ENCODE peak calls at places on chromosomes 16 and 17, in six cellular contexts. C is activated naive CD4-positive, alpha-beta T cell treated with Interleukin-2 at 50 U/mL for 16 hours; L is ureter; A is GM03348; U is activated CD8-positive, alpha-beta memory T cell treated with anti-CD3 and anti-CD28 coated beads for 48 hours; G is HEK293T. R is an unnamed sample.

GRCh38 chr16:25126820-25127232 is 15.3 kb downstream of the LCMT1 start:
- DNase-seq in U (no peak), A (peak; percentile 73), G (peak; percentile 41), L (no peak), C (peak; percentile 36), R (peak; percentile 80)

GRCh38 chr16:67822511-67822910 is 15.8 kb downstream of the TSNAXIP1 start:
- DNase-seq in A (no peak), L (no peak), C (no peak), U (no peak), G (no peak), R (no peak)

GRCh38 chr16:27169511-27170071 is 33.7 kb upstream of the KDM8 start:
- DNase-seq in U (peak; percentile 36), A (peak; percentile 60), G (no peak), C (peak; percentile 60), L (peak; percentile 49), R (peak; percentile 67)

GRCh38 chr17:59365383-59365981 is 34.0 kb downstream of the YPEL2 start:
- DNase-seq in L (no peak), A (no peak), C (no peak), G (no peak), U (no peak), R (no peak)

GRCh38 chr17:28846231-28846630 is 3.6 kb upstream of the FAM222B start:
- DNase-seq in C (peak; percentile 17), G (no peak), U (no peak), L (no peak), A (no peak), R (no peak)

GRCh38 chr16:29898786-29899515 is 399 bp downstream of the SEZ6L2 start:
- DNase-seq in C (no peak), L (no peak), U (no peak), G (peak; percentile 77), A (peak; percentile 38), R (no peak)

GRCh38 chr16:57801856-57802634 is at the start of gene KIFC3:
- DNase-seq in U (peak; percentile 55), G (peak; percentile 70), L (peak; percentile 83), A (peak; percentile 94), C (peak; percentile 70), R (no peak)

GRCh38 chr16:1338119-1338730 is 4.8 kb downstream of the BAIAP3 start:
- DNase-seq in U (no peak), A (no peak), C (no peak), G (no peak), L (no peak), R (no peak)

GRCh38 chr16:81842564-81843242 is 63.6 kb downstream of the PLCG2 start:
- DNase-seq in G (no peak), A (no peak), C (no peak), U (no peak), L (no peak), R (no peak)

GRCh38 chr17:15467592-15467991 is at the start of gene CDRT4:
- DNase-seq in G (no peak), L (no peak), C (no peak), U (no peak), A (no peak), R (no peak)

R was measured in epithelial cell of prostate.